ENCODE peak calls at places on chromosomes 7 and 10, in eight cellular contexts. K is suprapubic skin; M is ELR; P is Karpas-422; F is GM12891; Z is EL; S is activated CD4-positive, CD25-positive, alpha-beta regulatory T cell; B is neural crest cell. H is an unnamed sample.

GRCh38 chr7:106869954-106870353 is 4.9 kb downstream of the PIK3CG start:
- DNase-seq in K (no peak), M (no peak), P (peak), F (no peak), Z (no peak), S (no peak), B (no peak), H (no peak)

GRCh38 chr10:18104223-18104872 is 35.9 kb upstream of the CACNB2 start:
- DNase-seq in K (no peak), M (peak), P (peak), F (no peak), Z (peak), S (no peak), B (peak), H (no peak)

GRCh38 chr7:123230147-123230546 is 30.4 kb upstream of the SLC13A1 start:
- DNase-seq in K (no peak), M (no peak), P (no peak), F (no peak), Z (no peak), S (no peak), B (no peak), H (no peak)

GRCh38 chr10:98312816-98313215 is 44.8 kb upstream of the LOXL4 start:
- DNase-seq in K (no peak), M (no peak), P (no peak), F (no peak), Z (no peak), S (no peak), B (no peak), H (no peak)

GRCh38 chr7:105268511-105269392 is 120.0 kb downstream of the SRPK2 start:
- DNase-seq in K (no peak), M (peak), P (peak), F (no peak), Z (peak), S (no peak), B (no peak), H (peak)

GRCh38 chr7:101507791-101508252 is 121.3 kb downstream of the MYL10 start:
- DNase-seq in K (no peak), M (peak), P (peak), F (no peak), Z (peak), S (no peak), B (peak), H (no peak)

GRCh38 chr7:1229956-1230355 is 2.7 kb upstream of the UNCX start:
- DNase-seq in K (no peak), M (no peak), P (no peak), F (no peak), Z (no peak), S (no peak), B (no peak), H (no peak)

GRCh38 chr7:44131173-44132009 is 8.0 kb upstream of the POLD2 start:
- DNase-seq in K (no peak), M (peak), P (peak), F (no peak), Z (no peak), S (no peak), B (no peak), H (no peak)

GRCh38 chr7:32958046-32959025 is 1.1 kb downstream of the FKBP9 start:
- DNase-seq in K (peak), M (peak), P (no peak), F (no peak), Z (peak), S (no peak), B (no peak), H (no peak)

GRCh38 chr7:118195837-118196474 is 12.0 kb downstream of the LSM8 start:
- DNase-seq in K (no peak), M (peak), P (peak), F (no peak), Z (peak), S (peak), B (peak), H (peak)

GRCh38 chr7:7181519-7182155 is 707 bp upstream of the C1GALT1 start:
- DNase-seq in K (no peak), M (peak), P (peak), F (peak), Z (peak), S (peak), B (no peak), H (peak)

GRCh38 chr10:35306852-35307251 is 29.5 kb upstream of the CCNY start:
- DNase-seq in K (peak), M (peak), P (no peak), F (no peak), Z (no peak), S (no peak), B (no peak), H (no peak)

GRCh38 chr10:60425392-60426110 is 35.9 kb upstream of the ANK3 start:
- DNase-seq in K (no peak), M (peak), P (no peak), F (no peak), Z (peak), S (no peak), B (no peak), H (no peak)

GRCh38 chr7:44881610-44882009 is 3.7 kb downstream of the PURB start:
- DNase-seq in K (no peak), M (peak), P (peak), F (no peak), Z (peak), S (no peak), B (no peak), H (no peak)

GRCh38 chr10:70978181-70978580 is 89.8 kb upstream of the PCBD1 start:
- DNase-seq in K (no peak), M (no peak), P (no peak), F (no peak), Z (no peak), S (no peak), B (no peak), H (no peak)

GRCh38 chr7:106206826-106207541 is 77.8 kb downstream of the NAMPT start:
- DNase-seq in K (no peak), M (no peak), P (no peak), F (no peak), Z (no peak), S (no peak), B (no peak), H (no peak)

GRCh38 chr7:2011266-2012043 is 221.3 kb downstream of the MAD1L1 start:
- DNase-seq in K (peak), M (no peak), P (no peak), F (no peak), Z (no peak), S (no peak), B (no peak), H (peak)

GRCh38 chr10:77531441-77532001 is 106.1 kb downstream of the KCNMA1 start:
- DNase-seq in K (no peak), M (peak), P (peak), F (no peak), Z (peak), S (no peak), B (no peak), H (no peak)

GRCh38 chr7:92834661-92835139 is 1.7 kb downstream of the CDK6 start:
- DNase-seq in K (peak), M (peak), P (no peak), F (no peak), Z (peak), S (no peak), B (peak), H (no peak)

GRCh38 chr7:37826825-37827224 is 21.6 kb upstream of the NME8 start:
- DNase-seq in K (no peak), M (no peak), P (no peak), F (no peak), Z (no peak), S (no peak), B (no peak), H (no peak)